ENCODE peak calls at places on chromosomes 5 and 9, in four cellular contexts. One of them, this sample, is unnamed.
A peak's percentile ranks its signal among the peaks of the same experiment; 100 is the strongest.

GRCh38 chr9:6014668-6015270 is 655 bp downstream of the RANBP6 start:
- DNase-seq in heart left ventricle: no peak
- DNase-seq in Peyer's patch: no peak
- DNase-seq in dorsolateral prefrontal cortex: no peak
- DNase-seq in this sample: no peak

GRCh38 chr9:115385383-115386122 is 267.6 kb upstream of the TNC start:
- DNase-seq in heart left ventricle: no peak
- DNase-seq in dorsolateral prefrontal cortex: no peak
- DNase-seq in Peyer's patch: no peak
- DNase-seq in this sample: no peak

GRCh38 chr9:116380496-116380995 is 227.0 kb downstream of the PAPPA start:
- DNase-seq in Peyer's patch: no peak
- DNase-seq in dorsolateral prefrontal cortex: no peak
- DNase-seq in heart left ventricle: no peak
- DNase-seq in this sample: no peak

GRCh38 chr9:131394464-131395026 is 659 bp downstream of the PRRC2B start:
- DNase-seq in heart left ventricle: peak; percentile 62
- DNase-seq in dorsolateral prefrontal cortex: peak; percentile 36
- DNase-seq in Peyer's patch: peak; percentile 52
- DNase-seq in this sample: no peak

GRCh38 chr9:13648676-13649075 is 369.2 kb upstream of the MPDZ start:
- DNase-seq in dorsolateral prefrontal cortex: no peak
- DNase-seq in Peyer's patch: no peak
- DNase-seq in heart left ventricle: no peak
- DNase-seq in this sample: no peak

GRCh38 chr5:35859101-35859661 is 2.5 kb downstream of the IL7R start:
- DNase-seq in Peyer's patch: no peak
- DNase-seq in dorsolateral prefrontal cortex: no peak
- DNase-seq in heart left ventricle: no peak
- DNase-seq in this sample: no peak

GRCh38 chr9:136560586-136560985 is 14.7 kb upstream of the NOTCH1 start:
- DNase-seq in heart left ventricle: no peak
- DNase-seq in Peyer's patch: no peak
- DNase-seq in dorsolateral prefrontal cortex: no peak
- DNase-seq in this sample: no peak

GRCh38 chr5:151896041-151896691 is 28.5 kb downstream of the GLRA1 start:
- DNase-seq in heart left ventricle: no peak
- DNase-seq in Peyer's patch: no peak
- DNase-seq in dorsolateral prefrontal cortex: no peak
- DNase-seq in this sample: peak; percentile 27

DNA sequence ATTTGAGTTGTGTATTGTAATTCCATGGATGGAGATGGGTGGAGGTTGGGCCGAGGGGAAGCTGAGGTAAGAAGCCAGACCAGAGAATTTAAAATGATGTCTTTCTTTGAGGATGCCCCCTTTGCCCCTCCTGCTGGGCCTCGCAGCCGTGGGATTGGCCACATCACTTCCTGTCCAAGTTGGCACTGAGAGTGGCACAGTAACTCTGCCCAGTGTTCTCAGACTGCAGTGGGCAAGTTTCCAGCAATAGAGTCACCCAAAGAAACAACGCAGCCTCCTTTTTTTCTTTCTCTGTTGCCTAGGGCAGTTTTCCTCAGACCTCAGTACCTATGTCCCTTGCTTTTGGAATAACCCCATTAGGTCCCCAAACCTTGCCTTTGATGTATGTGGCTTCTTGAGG is 306.6 kb upstream of the DMRT1 start:
- DNase-seq in dorsolateral prefrontal cortex: peak; percentile 74
- DNase-seq in Peyer's patch: no peak
- DNase-seq in heart left ventricle: peak; percentile 56
- DNase-seq in this sample: no peak
- H3K27ac ChIP-seq in dorsolateral prefrontal cortex: peak overlapping the region; percentile 64
- H3K27ac ChIP-seq in Peyer's patch: no peak overlapping the region
- H3K27ac ChIP-seq in heart left ventricle: peak overlapping the region; percentile 74
- H3K27ac ChIP-seq in this sample: no peak overlapping the region

GRCh38 chr9:120392245-120392644 is 187.7 kb downstream of the CDK5RAP2 start:
- DNase-seq in dorsolateral prefrontal cortex: no peak
- DNase-seq in heart left ventricle: no peak
- DNase-seq in Peyer's patch: no peak
- DNase-seq in this sample: no peak

GRCh38 chr9:120393386-120394057 is 186.4 kb downstream of the CDK5RAP2 start:
- DNase-seq in heart left ventricle: no peak
- DNase-seq in dorsolateral prefrontal cortex: no peak
- DNase-seq in Peyer's patch: no peak
- DNase-seq in this sample: no peak

GRCh38 chr9:120395374-120395773 is 184.6 kb downstream of the CDK5RAP2 start:
- DNase-seq in Peyer's patch: no peak
- DNase-seq in heart left ventricle: no peak
- DNase-seq in dorsolateral prefrontal cortex: no peak
- DNase-seq in this sample: no peak

GRCh38 chr9:120392711-120393110 is 187.3 kb downstream of the CDK5RAP2 start:
- DNase-seq in Peyer's patch: no peak
- DNase-seq in heart left ventricle: no peak
- DNase-seq in dorsolateral prefrontal cortex: no peak
- DNase-seq in this sample: no peak

GRCh38 chr9:120394058-120394669 is 185.8 kb downstream of the CDK5RAP2 start:
- DNase-seq in Peyer's patch: no peak
- DNase-seq in heart left ventricle: no peak
- DNase-seq in dorsolateral prefrontal cortex: no peak
- DNase-seq in this sample: no peak
- H3K27ac ChIP-seq in Peyer's patch: no peak overlapping the region
- H3K27ac ChIP-seq in heart left ventricle: no peak overlapping the region
- H3K27ac ChIP-seq in dorsolateral prefrontal cortex: no peak overlapping the region
- H3K27ac ChIP-seq in this sample: no peak overlapping the region

DNA sequence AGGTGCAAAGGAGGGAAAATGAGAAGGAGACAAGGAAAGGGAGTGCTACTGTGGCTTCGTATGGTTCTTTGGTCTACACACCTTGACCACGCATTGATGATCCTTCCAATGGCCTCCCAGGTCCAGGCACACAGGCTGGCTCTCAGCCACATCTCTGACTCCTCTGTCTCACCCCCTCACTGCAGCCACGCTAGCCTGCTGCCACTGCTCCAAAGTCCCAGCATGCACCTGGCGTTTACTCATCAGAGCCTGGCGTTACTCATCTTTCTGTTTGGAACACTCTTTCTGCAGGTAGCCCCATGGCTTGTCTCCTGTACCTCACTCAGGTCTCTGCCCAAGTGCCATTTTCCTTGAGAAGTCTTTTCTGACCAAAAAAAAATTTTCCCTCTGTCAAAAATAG is 195.5 kb downstream of the SNCAIP start:
- DNase-seq in heart left ventricle: no peak
- DNase-seq in dorsolateral prefrontal cortex: no peak
- DNase-seq in Peyer's patch: no peak
- DNase-seq in this sample: no peak
- H3K27ac ChIP-seq in heart left ventricle: no peak overlapping the region
- H3K27ac ChIP-seq in dorsolateral prefrontal cortex: no peak overlapping the region
- H3K27ac ChIP-seq in Peyer's patch: no peak overlapping the region
- H3K27ac ChIP-seq in this sample: no peak overlapping the region

GRCh38 chr5:139850423-139851016 is 54.9 kb downstream of the PSD2 start:
- DNase-seq in heart left ventricle: no peak
- DNase-seq in Peyer's patch: no peak
- DNase-seq in dorsolateral prefrontal cortex: no peak
- DNase-seq in this sample: no peak

GRCh38 chr5:139849501-139849900 is 53.9 kb downstream of the PSD2 start:
- DNase-seq in dorsolateral prefrontal cortex: no peak
- DNase-seq in Peyer's patch: no peak
- DNase-seq in heart left ventricle: no peak
- DNase-seq in this sample: no peak

GRCh38 chr5:139848508-139849100 is 53.0 kb downstream of the PSD2 start:
- DNase-seq in heart left ventricle: no peak
- DNase-seq in dorsolateral prefrontal cortex: no peak
- DNase-seq in Peyer's patch: peak; percentile 22
- DNase-seq in this sample: no peak

GRCh38 chr5:139851558-139851957 is 56.0 kb downstream of the PSD2 start:
- DNase-seq in heart left ventricle: no peak
- DNase-seq in Peyer's patch: no peak
- DNase-seq in dorsolateral prefrontal cortex: peak; percentile 4
- DNase-seq in this sample: no peak

GRCh38 chr5:139849942-139850341 is 54.3 kb downstream of the PSD2 start:
- DNase-seq in Peyer's patch: no peak
- DNase-seq in heart left ventricle: no peak
- DNase-seq in dorsolateral prefrontal cortex: no peak
- DNase-seq in this sample: no peak
- H3K27ac ChIP-seq in Peyer's patch: no peak overlapping the region
- H3K27ac ChIP-seq in heart left ventricle: no peak overlapping the region
- H3K27ac ChIP-seq in dorsolateral prefrontal cortex: peak overlapping the region; percentile 38
- H3K27ac ChIP-seq in this sample: no peak overlapping the region

DNA sequence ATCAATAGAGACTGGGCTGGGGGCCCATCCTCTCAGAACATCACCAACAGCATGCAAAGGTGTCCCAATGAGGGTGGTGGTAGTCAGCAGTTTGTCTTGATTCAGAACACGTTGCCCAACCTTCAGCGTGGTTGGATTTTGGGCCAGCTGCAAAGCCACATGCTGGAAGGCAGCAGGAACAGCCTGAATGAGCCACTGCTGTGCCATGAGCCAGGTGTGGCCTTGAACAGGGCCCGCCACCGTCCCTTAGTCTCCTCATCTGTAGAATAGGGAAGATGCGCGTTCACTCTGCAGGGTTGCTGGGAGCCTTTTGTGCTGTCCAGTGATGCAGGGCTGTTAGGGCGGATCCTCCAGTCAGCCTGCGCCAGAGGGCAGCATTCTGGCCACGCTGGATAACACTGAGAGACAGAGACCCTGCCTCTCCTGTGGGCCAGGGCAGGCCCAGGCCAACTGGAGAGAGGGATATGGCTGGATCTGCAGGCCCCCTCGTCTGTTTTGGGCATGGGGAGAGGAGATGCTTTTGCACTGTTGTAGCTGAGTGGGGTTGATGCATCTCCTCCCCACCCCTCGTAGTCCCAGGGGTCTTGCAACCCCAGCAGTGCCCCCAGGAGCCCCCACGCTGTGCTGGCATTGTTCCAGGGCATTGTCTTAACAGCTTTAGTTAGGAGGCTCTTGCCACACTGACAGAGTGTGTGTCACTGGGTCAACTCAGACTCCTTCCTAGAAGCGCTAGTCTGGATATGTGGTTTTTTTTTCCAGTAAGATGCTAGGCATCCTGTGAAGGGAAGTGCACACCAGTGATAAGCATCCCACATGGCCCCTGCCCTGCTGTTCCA is 42.1 kb downstream of the SLC46A2 start:
- DNase-seq in dorsolateral prefrontal cortex: no peak
- DNase-seq in heart left ventricle: no peak
- DNase-seq in Peyer's patch: no peak
- DNase-seq in this sample: no peak
- H3K27ac ChIP-seq in dorsolateral prefrontal cortex: no peak overlapping the region
- H3K27ac ChIP-seq in heart left ventricle: no peak overlapping the region
- H3K27ac ChIP-seq in Peyer's patch: no peak overlapping the region
- H3K27ac ChIP-seq in this sample: no peak overlapping the region

GRCh38 chr9:113522419-113522818 is 58.9 kb downstream of the RGS3 start:
- DNase-seq in Peyer's patch: no peak
- DNase-seq in heart left ventricle: no peak
- DNase-seq in dorsolateral prefrontal cortex: no peak
- DNase-seq in this sample: no peak
- H3K27ac ChIP-seq in Peyer's patch: peak overlapping the region; percentile 64
- H3K27ac ChIP-seq in heart left ventricle: peak overlapping the region; percentile 86
- H3K27ac ChIP-seq in dorsolateral prefrontal cortex: no peak overlapping the region
- H3K27ac ChIP-seq in this sample: no peak overlapping the region